ENCODE peak calls at places on chromosomes 2 and 18, in ten cellular contexts. B, Q, O, S, X, K, N, H, M and A are unnamed samples.

GRCh38 chr2:109102588-109103233 is 26.3 kb upstream of the SH3RF3 start:
- DNase-seq in B (no peak), Q (no peak), O (no peak), S (no peak), X (no peak), K (no peak), N (peak), H (no peak), M (no peak), A (no peak)

GRCh38 chr2:140542627-140543026 is 1588.2 kb downstream of the LRP1B start:
- DNase-seq in B (no peak), Q (no peak), O (no peak), S (no peak), X (peak), K (no peak), N (no peak), H (no peak), M (no peak), A (no peak)

GRCh38 chr18:11327656-11328055 is 178.3 kb upstream of the PIEZO2 start:
- DNase-seq in B (no peak), Q (no peak), O (no peak), S (no peak), X (no peak), K (peak), N (no peak), H (no peak), M (no peak), A (no peak)

GRCh38 chr2:207219716-207220414 is 54.1 kb upstream of the KLF7 start:
- DNase-seq in B (no peak), Q (no peak), O (no peak), S (peak), X (no peak), K (peak), N (no peak), H (no peak), M (no peak), A (no peak)

GRCh38 chr18:5518899-5519371 is 24.9 kb downstream of the EPB41L3 start:
- DNase-seq in B (no peak), Q (no peak), O (no peak), S (no peak), X (no peak), K (peak), N (no peak), H (no peak), M (no peak), A (no peak)

GRCh38 chr2:234165421-234165820 is 114.9 kb downstream of the SPP2 start:
- DNase-seq in B (no peak), Q (no peak), O (no peak), S (no peak), X (no peak), K (peak), N (no peak), H (no peak), M (no peak), A (no peak)

GRCh38 chr2:240286596-240286995 is 146.1 kb upstream of the OTOS start:
- DNase-seq in B (no peak), Q (no peak), O (no peak), S (no peak), X (no peak), K (no peak), N (no peak), H (no peak), M (no peak), A (no peak)

GRCh38 chr18:57353940-57354461 is 1.6 kb downstream of the ST8SIA3 start:
- DNase-seq in B (no peak), Q (no peak), O (no peak), S (no peak), X (peak), K (peak), N (peak), H (peak), M (peak), A (peak)

GRCh38 chr2:2392332-2392731 is 61.3 kb upstream of the MYT1L start:
- DNase-seq in B (no peak), Q (no peak), O (no peak), S (no peak), X (no peak), K (no peak), N (no peak), H (no peak), M (no peak), A (no peak)

GRCh38 chr18:23272498-23273232 is 137.4 kb downstream of the CABLES1 start:
- DNase-seq in B (no peak), Q (no peak), O (no peak), S (no peak), X (no peak), K (no peak), N (no peak), H (no peak), M (no peak), A (no peak)

GRCh38 chr2:227260041-227260440 is 65.0 kb upstream of the MFF start:
- DNase-seq in B (no peak), Q (no peak), O (no peak), S (no peak), X (no peak), K (no peak), N (no peak), H (no peak), M (no peak), A (no peak)

GRCh38 chr2:101380376-101380775 is 6.9 kb downstream of the CREG2 start:
- DNase-seq in B (peak), Q (no peak), O (no peak), S (peak), X (no peak), K (peak), N (no peak), H (no peak), M (peak), A (no peak)

GRCh38 chr2:178908810-178909209 is 101.6 kb upstream of the TTN start:
- DNase-seq in B (peak), Q (no peak), O (no peak), S (no peak), X (no peak), K (no peak), N (no peak), H (no peak), M (no peak), A (no peak)

GRCh38 chr2:217065695-217066405 is 206.0 kb upstream of the TNP1 start:
- DNase-seq in B (no peak), Q (no peak), O (no peak), S (no peak), X (no peak), K (peak), N (no peak), H (no peak), M (no peak), A (no peak)

GRCh38 chr2:179981085-179981484 is 26.0 kb downstream of the CWC22 start:
- DNase-seq in B (no peak), Q (no peak), O (no peak), S (no peak), X (no peak), K (peak), N (no peak), H (no peak), M (no peak), A (no peak)

GRCh38 chr2:96325038-96325883 is at the start of gene ITPRIPL1:
- DNase-seq in B (no peak), Q (no peak), O (no peak), S (no peak), X (no peak), K (no peak), N (no peak), H (no peak), M (peak), A (peak)

GRCh38 chr2:20225294-20226151 is 593 bp upstream of the SDC1 start:
- DNase-seq in B (peak), Q (peak), O (peak), S (peak), X (peak), K (peak), N (peak), H (peak), M (peak), A (peak)

GRCh38 chr2:119408221-119408619 is 23.4 kb upstream of the TMEM37 start:
- DNase-seq in B (no peak), Q (peak), O (no peak), S (no peak), X (no peak), K (no peak), N (no peak), H (peak), M (peak), A (no peak)

GRCh38 chr2:40147360-40147759 is 304.5 kb downstream of the SLC8A1 start:
- DNase-seq in B (no peak), Q (no peak), O (no peak), S (no peak), X (no peak), K (no peak), N (no peak), H (no peak), M (no peak), A (no peak)

GRCh38 chr18:11506871-11507270 is 102.5 kb upstream of the SLC35G4 start:
- DNase-seq in B (no peak), Q (no peak), O (no peak), S (peak), X (no peak), K (peak), N (no peak), H (no peak), M (no peak), A (no peak)

GRCh38 chr2:229921892-229922448 is at the start of gene TRIP12:
- DNase-seq in B (peak), Q (peak), O (peak), S (peak), X (peak), K (peak), N (peak), H (peak), M (peak), A (peak)
- TF ChIP-seq POLR2A in B (peak), Q (peak), O (no peak), S (peak), X (peak), K (no peak), N (no peak), H (no peak), M (no peak), A (peak)

DNA sequence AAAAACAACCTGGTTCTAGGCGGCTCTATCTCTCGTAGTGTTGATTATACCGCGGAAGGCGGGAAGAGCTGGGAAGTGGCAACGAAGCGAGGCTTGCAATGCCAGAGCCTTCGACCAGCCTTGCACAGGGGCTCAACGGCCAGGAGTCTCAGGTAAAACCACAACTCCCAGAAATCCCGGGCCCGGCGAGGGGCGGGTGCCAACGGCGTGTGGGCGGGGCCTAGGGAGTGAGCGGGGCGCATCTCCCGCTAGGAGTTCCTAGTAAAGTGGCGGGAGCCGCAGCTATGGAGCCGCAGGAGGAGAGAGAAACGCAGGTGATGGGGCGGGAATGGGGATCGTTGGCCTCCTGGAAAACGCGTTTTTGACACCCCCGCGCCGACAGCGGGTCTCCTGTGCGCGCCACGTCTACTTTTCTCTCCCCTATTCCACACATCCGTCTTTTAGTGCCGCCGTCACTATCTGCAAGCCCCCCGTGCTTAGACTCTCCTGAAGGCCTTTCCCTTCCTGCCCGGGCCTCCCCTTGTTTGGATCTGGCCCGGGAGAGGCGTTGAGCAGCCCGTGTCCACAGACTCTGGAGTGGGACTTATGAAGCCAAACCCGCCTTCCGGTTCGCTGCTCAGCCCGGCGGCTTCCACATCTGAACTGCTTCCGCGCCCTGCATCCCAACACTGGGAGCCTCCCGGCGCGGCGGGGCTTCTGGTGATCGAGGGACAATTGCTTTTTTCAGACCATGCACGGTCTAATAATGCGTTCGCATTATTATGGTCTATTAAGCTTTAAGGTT is at the start of gene HAUS1:
- DNase-seq in B (peak), Q (peak), O (peak), S (peak), X (peak), K (peak), N (peak), H (peak), M (peak), A (peak)
- TF ChIP-seq POLR2A in B (peak), Q (peak), O (peak), S (peak), X (peak), K (no peak), N (peak), H (peak), M (no peak), A (peak)

GRCh38 chr18:79516441-79516931 is 120.8 kb downstream of the NFATC1 start:
- DNase-seq in B (no peak), Q (peak), O (no peak), S (no peak), X (no peak), K (no peak), N (no peak), H (peak), M (no peak), A (no peak)

GRCh38 chr18:79518028-79518682 is 122.4 kb downstream of the NFATC1 start:
- DNase-seq in B (no peak), Q (peak), O (no peak), S (no peak), X (no peak), K (no peak), N (no peak), H (peak), M (no peak), A (no peak)

GRCh38 chr18:79518683-79519128 is 123.0 kb downstream of the NFATC1 start:
- DNase-seq in B (no peak), Q (peak), O (no peak), S (no peak), X (no peak), K (no peak), N (no peak), H (peak), M (no peak), A (no peak)

GRCh38 chr18:79515944-79516351 is 120.2 kb downstream of the NFATC1 start:
- DNase-seq in B (no peak), Q (peak), O (no peak), S (no peak), X (no peak), K (no peak), N (no peak), H (peak), M (no peak), A (no peak)

GRCh38 chr18:79517322-79517721 is 121.6 kb downstream of the NFATC1 start:
- DNase-seq in B (no peak), Q (no peak), O (no peak), S (no peak), X (no peak), K (no peak), N (no peak), H (peak), M (no peak), A (no peak)
- TF ChIP-seq POLR2A in B (no peak), Q (no peak), O (no peak), S (no peak), X (no peak), K (no peak), N (no peak), H (no peak), M (no peak), A (no peak)

GRCh38 chr2:215376103-215376780 is 59.6 kb downstream of the FN1 start:
- DNase-seq in B (no peak), Q (no peak), O (no peak), S (no peak), X (no peak), K (no peak), N (no peak), H (no peak), M (no peak), A (no peak)

GRCh38 chr2:215374002-215374401 is 61.9 kb downstream of the FN1 start:
- DNase-seq in B (no peak), Q (no peak), O (no peak), S (no peak), X (no peak), K (no peak), N (no peak), H (no peak), M (no peak), A (no peak)

GRCh38 chr2:215375467-215375830 is 60.4 kb downstream of the FN1 start:
- DNase-seq in B (no peak), Q (no peak), O (no peak), S (no peak), X (no peak), K (no peak), N (no peak), H (no peak), M (no peak), A (no peak)

GRCh38 chr2:215372968-215373649 is 61.2 kb downstream of the ATIC start:
- DNase-seq in B (no peak), Q (no peak), O (no peak), S (no peak), X (no peak), K (no peak), N (no peak), H (no peak), M (no peak), A (no peak)

DNA sequence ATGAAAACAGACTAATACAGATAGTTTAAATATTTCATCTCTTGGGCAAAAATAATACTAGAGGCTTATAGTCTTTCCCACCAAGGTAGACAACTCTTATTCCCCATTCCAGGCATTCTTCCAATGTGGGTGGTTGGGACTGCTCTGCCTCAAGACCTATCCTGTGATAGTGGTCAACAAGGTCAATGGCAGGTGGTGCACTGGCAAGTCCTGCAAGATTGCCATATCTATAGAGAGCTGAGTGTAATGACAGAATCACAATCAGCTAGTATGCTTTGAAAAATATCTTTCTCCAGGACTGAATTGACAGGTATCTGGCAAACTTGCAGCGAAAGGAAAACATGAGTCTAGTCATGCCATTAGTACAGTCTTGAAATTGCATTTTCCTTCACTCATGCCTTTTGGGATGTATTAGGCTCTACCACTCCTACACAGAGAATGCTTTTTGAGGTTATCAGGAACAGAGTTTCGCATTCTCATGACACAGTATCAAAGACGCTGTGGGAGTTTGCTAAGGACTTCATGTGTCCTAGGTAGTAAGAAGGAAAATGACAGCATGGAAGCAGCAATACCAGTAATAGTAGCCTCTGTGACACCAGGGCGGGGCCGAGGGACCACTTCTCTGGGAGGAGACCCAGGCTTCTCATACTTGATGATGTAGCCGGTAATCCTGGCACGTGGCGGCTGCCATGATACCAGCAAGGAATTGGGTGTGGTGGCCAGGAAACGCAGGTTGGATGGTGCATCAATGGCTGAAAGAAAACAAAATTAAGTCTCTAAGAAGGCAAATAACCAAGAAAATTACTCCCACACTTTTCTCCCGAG is 61.0 kb downstream of the FN1 start:
- DNase-seq in B (no peak), Q (no peak), O (no peak), S (no peak), X (no peak), K (no peak), N (no peak), H (no peak), M (no peak), A (no peak)
- TF ChIP-seq POLR2A in B (no peak), Q (no peak), O (no peak), S (no peak), X (no peak), K (no peak), N (no peak), H (no peak), M (no peak), A (no peak)

GRCh38 chr2:85772019-85772745 is 18.4 kb downstream of the ATOH8 start:
- DNase-seq in B (peak), Q (peak), O (peak), S (peak), X (peak), K (peak), N (no peak), H (peak), M (peak), A (no peak)
- TF ChIP-seq POLR2A in B (peak), Q (no peak), O (no peak), S (no peak), X (peak), K (peak), N (no peak), H (no peak), M (no peak), A (no peak)

DNA sequence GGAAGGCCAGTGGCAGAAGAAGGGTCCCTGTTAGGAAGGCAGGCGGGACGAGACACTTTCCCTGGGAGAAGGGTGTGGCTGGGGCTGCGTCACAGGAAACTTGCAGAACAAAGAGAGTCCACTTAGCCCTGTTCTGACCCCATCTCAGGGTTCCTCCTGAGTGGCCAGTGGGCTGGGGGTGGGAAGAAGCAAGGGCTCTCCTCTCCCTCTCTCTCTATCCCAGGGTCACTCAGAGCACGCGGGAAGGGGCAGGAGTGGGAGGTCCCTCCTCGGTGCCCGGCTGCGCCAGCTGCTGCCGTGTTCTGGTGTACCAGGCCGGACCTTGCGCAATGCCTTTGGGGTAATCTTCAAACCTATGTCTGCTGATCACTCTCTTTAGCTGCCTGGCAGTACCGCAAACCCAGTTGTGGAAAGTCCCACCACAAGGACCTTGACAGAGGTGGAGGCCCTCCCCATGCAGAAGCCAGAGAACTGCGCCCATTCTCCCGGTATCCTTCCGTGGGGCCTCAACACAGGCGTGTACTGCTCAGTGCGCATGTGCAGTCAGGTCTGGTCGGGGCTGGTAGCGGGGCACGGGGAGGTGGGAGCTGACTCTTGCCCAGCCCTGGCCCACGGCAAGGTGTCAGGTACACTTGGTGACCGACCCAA is 47.8 kb upstream of the ST3GAL5 start:
- DNase-seq in B (no peak), Q (no peak), O (no peak), S (no peak), X (peak), K (no peak), N (no peak), H (peak), M (peak), A (no peak)
- TF ChIP-seq POLR2A in B (no peak), Q (no peak), O (no peak), S (no peak), X (peak), K (no peak), N (no peak), H (no peak), M (no peak), A (no peak)

GRCh38 chr18:3245185-3245564 is 2.4 kb upstream of the MYL12A start:
- DNase-seq in B (no peak), Q (no peak), O (no peak), S (no peak), X (no peak), K (no peak), N (no peak), H (no peak), M (no peak), A (no peak)

GRCh38 chr18:3247243-3248061 is at the start of gene MYL12A:
- DNase-seq in B (peak), Q (peak), O (peak), S (peak), X (peak), K (peak), N (peak), H (peak), M (peak), A (peak)

GRCh38 chr18:3248062-3248669 is 565 bp downstream of the MYL12A start:
- DNase-seq in B (peak), Q (no peak), O (no peak), S (no peak), X (no peak), K (peak), N (no peak), H (peak), M (no peak), A (no peak)

GRCh38 chr18:3245853-3246635 is 1.6 kb upstream of the MYL12A start:
- DNase-seq in B (peak), Q (peak), O (peak), S (peak), X (peak), K (peak), N (peak), H (peak), M (peak), A (peak)

GRCh38 chr18:3246636-3247242 is 862 bp upstream of the MYL12A start:
- DNase-seq in B (peak), Q (peak), O (no peak), S (no peak), X (peak), K (no peak), N (no peak), H (peak), M (no peak), A (no peak)
- TF ChIP-seq POLR2A in B (no peak), Q (no peak), O (peak), S (no peak), X (no peak), K (no peak), N (no peak), H (no peak), M (no peak), A (no peak)